ENCODE peak calls at places on chromosomes 6 and 20, in four cellular contexts. F is IMR-90, W is H1, J is H9. A is an unnamed sample.

GRCh38 chr6:70956451-70957283 is at the start of gene B3GAT2:
- DNase-seq in W (no peak), F (peak), J (peak), A (peak)

GRCh38 chr6:25035451-25036435 is 100.0 kb upstream of the RIPOR2 start:
- DNase-seq in W (no peak), F (no peak), J (no peak), A (peak)

GRCh38 chr20:60057866-60058807 is 99.9 kb downstream of the CDH26 start:
- DNase-seq in W (no peak), J (peak), F (peak), A (peak)

GRCh38 chr20:35739294-35740163 is 2.5 kb downstream of the RBM39 start:
- DNase-seq in F (peak), W (no peak), J (no peak), A (peak)

GRCh38 chr20:13777171-13777601 is 7.5 kb downstream of the ESF1 start:
- DNase-seq in F (peak), J (no peak), W (no peak), A (no peak)

GRCh38 chr6:42165016-42165415 is 8.1 kb upstream of the GUCA1A start:
- DNase-seq in W (no peak), J (no peak), F (peak), A (no peak)

GRCh38 chr20:36481380-36482043 is 59.8 kb upstream of the MYL9 start:
- DNase-seq in F (no peak), J (no peak), W (no peak), A (peak)

GRCh38 chr6:35557239-35557638 is 44.5 kb upstream of the TULP1 start:
- DNase-seq in W (no peak), J (no peak), F (no peak), A (no peak)

GRCh38 chr6:71072508-71072907 is 115.6 kb upstream of the B3GAT2 start:
- DNase-seq in W (no peak), J (no peak), F (peak), A (no peak)

GRCh38 chr20:58826271-58826670 is 24.4 kb downstream of the GNAS-AS1 start:
- DNase-seq in F (no peak), J (no peak), W (no peak), A (peak)

GRCh38 chr6:12957321-12958051 is 240.9 kb downstream of the PHACTR1 start:
- DNase-seq in J (peak), F (peak), W (no peak), A (peak)

GRCh38 chr6:41626917-41627316 is 11.4 kb upstream of the MDFI start:
- DNase-seq in J (no peak), F (no peak), W (no peak), A (no peak)

GRCh38 chr20:34311118-34312023 is 8.2 kb upstream of the AHCY start:
- DNase-seq in F (no peak), J (peak), W (peak), A (peak)

GRCh38 chr6:135990855-135991464 is 139.5 kb downstream of the PDE7B start:
- DNase-seq in W (no peak), F (no peak), J (no peak), A (peak)

GRCh38 chr6:40719671-40720374 is 132.7 kb upstream of the LRFN2 start:
- DNase-seq in J (peak), W (no peak), F (peak), A (peak)

GRCh38 chr6:75429304-75429703 is 64.3 kb downstream of the FILIP1 start:
- DNase-seq in W (no peak), J (no peak), F (no peak), A (no peak)

GRCh38 chr6:106413722-106414121 is 53.2 kb downstream of the CRYBG1 start:
- DNase-seq in J (no peak), F (no peak), W (no peak), A (no peak)

GRCh38 chr20:58748628-58749027 is 56.0 kb downstream of the NPEPL1 start:
- DNase-seq in W (no peak), F (no peak), J (no peak), A (no peak)

GRCh38 chr20:25188218-25188617 is 7.3 kb upstream of the ENTPD6 start:
- DNase-seq in J (no peak), W (no peak), F (no peak), A (no peak)

GRCh38 chr6:93828553-93828952 is 409.2 kb upstream of the EPHA7 start:
- DNase-seq in F (no peak), J (no peak), W (no peak), A (no peak)

GRCh38 chr20:63071541-63072181 is 64.9 kb upstream of the BHLHE23 start:
- DNase-seq in F (peak), W (peak), J (peak), A (peak)

GRCh38 chr6:33699131-33699530 is 12.4 kb downstream of the UQCC2 start:
- DNase-seq in F (no peak), J (no peak), W (no peak), A (no peak)

GRCh38 chr6:87700729-87701675 is 1.0 kb downstream of the AKIRIN2 start:
- DNase-seq in J (no peak), W (no peak), F (peak), A (peak)

GRCh38 chr6:47603995-47604394 is 94.4 kb upstream of the ADGRF4 start:
- DNase-seq in W (no peak), F (no peak), J (no peak), A (no peak)

DNA sequence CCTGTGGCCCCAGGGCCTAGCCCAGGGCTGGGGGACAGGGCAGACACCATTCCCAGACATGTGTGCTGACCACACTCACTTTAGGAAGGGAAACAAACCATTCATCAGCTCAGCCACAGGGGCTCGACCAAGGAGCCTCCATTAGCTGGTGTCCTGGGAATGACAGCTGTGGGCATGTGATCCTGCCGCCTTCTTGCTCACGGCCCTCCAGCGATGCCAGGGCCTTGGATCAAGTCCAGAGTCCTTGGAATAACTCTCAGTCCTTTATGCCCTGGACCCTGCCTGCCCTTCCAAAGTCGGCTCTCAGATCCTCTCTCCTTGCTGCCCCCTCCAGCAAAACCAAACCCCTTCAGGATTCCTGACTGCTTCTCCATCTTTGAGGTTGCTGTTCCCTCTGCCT is 165.0 kb upstream of the RNF24 start:
- DNase-seq in W (no peak), J (no peak), F (no peak), A (no peak)
- H2BK120ac ChIP-seq in W (no peak), J (no peak), F (no peak), A (no peak)

DNA sequence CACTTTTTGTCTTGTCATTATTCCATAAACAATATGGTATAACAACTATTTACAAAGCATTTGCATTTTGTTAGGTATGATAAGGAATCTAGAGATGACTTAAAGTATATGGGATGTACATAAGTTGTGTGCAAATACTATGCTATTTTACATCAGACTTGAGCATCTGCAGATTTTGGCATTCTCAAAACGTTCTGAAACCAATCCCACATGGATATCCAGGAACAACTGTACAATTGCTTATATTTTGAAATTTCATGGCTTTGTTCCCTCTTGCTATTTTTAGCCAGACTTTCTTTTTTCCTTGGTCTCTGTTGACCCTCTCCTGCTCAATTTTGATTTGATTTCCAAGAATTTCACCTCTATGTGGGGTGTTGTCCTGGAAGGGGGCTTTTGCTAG is 32.9 kb upstream of the UST start:
- DNase-seq in J (no peak), W (no peak), F (no peak), A (no peak)
- H4K5ac ChIP-seq in J (no peak), W (no peak), F (no peak), A (no peak)

DNA sequence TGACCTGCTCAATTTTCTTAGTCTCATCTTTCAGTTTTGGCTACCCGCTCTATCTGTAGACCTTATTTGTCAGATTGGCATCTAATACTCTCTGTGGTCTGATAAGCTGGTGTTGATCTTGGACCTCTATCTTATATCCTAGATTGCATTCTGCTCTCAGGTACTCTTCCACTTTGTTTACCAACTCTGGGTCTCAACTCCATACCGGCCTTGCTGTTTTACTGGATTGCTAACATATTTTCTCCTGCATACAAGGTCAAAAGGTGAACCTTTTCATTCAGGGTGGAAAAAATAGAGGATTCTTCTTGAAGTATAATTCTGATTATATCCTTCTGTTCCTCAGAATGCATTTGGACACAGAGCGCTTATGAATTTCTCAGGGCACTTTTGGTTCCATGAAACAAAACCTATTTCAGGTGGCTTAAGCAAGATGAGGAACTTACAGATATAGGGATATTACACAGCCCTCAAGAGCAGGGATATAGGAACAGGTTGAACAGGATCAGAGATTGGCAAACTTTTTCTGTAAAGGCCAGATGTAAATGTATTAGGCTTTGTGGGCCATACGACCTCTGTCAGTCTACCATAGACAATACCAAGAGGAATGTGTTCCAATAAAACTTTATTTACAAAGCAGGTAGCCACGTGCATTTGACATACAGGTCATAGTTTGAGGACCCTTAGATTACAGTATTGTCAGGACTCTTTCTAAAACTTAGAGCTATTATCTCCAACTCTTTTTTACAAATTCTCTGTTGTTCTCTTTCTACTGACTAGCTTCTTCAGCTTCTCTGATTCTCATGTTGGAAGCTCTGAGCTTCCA is 2.5 kb upstream of the SH3BGRL2 start:
- DNase-seq in W (no peak), F (no peak), J (no peak), A (no peak)
- H2BK120ac ChIP-seq in W (no peak), F (no peak), J (no peak), A (no peak)

GRCh38 chr6:168834814-168835213 is 393.8 kb downstream of the SMOC2 start:
- DNase-seq in W (no peak), J (no peak), F (no peak), A (no peak)
- H4K5ac ChIP-seq in W (no peak), J (no peak), F (no peak), A (no peak)

DNA sequence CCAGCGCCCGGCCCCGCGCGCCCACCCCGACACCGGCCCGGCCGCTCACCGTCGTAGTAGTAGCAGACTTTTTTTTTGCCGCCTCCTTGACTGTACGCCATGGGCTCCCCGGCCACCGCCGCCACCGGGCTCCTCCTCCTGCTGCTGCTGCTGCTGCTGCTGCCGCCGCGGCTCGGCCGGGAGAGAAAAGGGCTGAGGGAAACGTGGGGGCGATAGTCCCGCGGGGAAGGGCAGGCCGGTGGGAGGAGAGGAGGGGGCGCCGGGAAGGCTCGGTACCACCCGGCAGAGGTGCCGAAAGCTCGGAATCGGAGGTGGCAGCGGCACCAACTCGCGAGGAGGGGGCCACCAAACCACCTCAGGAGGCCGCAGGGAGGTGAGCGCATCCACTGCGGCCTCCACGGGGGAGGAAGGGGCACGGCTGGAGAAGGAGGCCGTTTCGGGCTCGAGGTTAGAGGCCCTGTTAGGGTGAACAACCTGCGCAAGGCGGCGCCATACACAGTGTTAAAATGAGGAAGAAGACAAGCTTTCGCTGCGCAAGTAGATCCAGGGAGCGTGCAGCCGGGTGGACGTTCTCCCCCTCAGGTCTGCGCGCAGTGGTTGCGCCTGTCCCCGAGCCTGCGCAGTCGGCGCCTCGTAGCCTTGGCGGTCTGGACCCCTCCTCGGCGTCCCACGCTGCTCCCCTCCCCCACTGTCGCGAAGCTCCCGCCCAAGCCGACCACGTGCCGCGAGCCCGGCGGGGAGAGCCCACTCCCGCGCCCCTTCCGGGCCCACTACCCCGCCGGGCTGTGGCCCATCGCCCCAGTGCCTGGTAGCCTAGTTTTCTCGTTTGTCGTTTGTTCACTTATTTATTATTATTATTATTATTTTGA is at the start of gene HDAC2:
- DNase-seq in W (peak), F (peak), J (peak), A (peak)
- H2BK120ac ChIP-seq in W (peak), F (peak), J (peak), A (peak)

GRCh38 chr6:27767851-27768250 is 144.3 kb downstream of the OR2B2 start:
- DNase-seq in F (no peak), J (peak), W (no peak), A (peak)

GRCh38 chr6:27772261-27773001 is 139.8 kb downstream of the OR2B2 start:
- DNase-seq in W (no peak), J (peak), F (peak), A (peak)

GRCh38 chr6:27768556-27768955 is 143.6 kb downstream of the OR2B2 start:
- DNase-seq in F (no peak), W (no peak), J (no peak), A (no peak)

GRCh38 chr6:27771240-27771639 is 141.0 kb downstream of the OR2B2 start:
- DNase-seq in F (no peak), W (no peak), J (no peak), A (no peak)

GRCh38 chr6:27770724-27771123 is 141.5 kb downstream of the OR2B2 start:
- DNase-seq in F (no peak), J (peak), W (no peak), A (peak)
- H4K5ac ChIP-seq in F (no peak), J (no peak), W (no peak), A (no peak)

GRCh38 chr6:32129297-32130088 is 595 bp downstream of the FKBPL start:
- DNase-seq in J (no peak), W (no peak), F (no peak), A (no peak)
- H2BK120ac ChIP-seq in J (no peak), W (peak), F (peak), A (no peak)

GRCh38 chr20:51412333-51412761 is 130.2 kb downstream of the NFATC2 start:
- DNase-seq in J (no peak), W (no peak), F (peak), A (no peak)

GRCh38 chr20:51410586-51411325 is 131.8 kb downstream of the NFATC2 start:
- DNase-seq in W (no peak), J (no peak), F (no peak), A (no peak)

GRCh38 chr20:51411867-51412266 is 130.7 kb downstream of the NFATC2 start:
- DNase-seq in F (no peak), J (no peak), W (no peak), A (no peak)

GRCh38 chr20:51413753-51414323 is 128.7 kb downstream of the NFATC2 start:
- DNase-seq in F (no peak), W (no peak), J (no peak), A (no peak)

GRCh38 chr20:51412991-51413471 is 129.5 kb downstream of the NFATC2 start:
- DNase-seq in W (no peak), J (no peak), F (no peak), A (peak)
- H4K5ac ChIP-seq in W (no peak), J (no peak), F (no peak), A (no peak)

DNA sequence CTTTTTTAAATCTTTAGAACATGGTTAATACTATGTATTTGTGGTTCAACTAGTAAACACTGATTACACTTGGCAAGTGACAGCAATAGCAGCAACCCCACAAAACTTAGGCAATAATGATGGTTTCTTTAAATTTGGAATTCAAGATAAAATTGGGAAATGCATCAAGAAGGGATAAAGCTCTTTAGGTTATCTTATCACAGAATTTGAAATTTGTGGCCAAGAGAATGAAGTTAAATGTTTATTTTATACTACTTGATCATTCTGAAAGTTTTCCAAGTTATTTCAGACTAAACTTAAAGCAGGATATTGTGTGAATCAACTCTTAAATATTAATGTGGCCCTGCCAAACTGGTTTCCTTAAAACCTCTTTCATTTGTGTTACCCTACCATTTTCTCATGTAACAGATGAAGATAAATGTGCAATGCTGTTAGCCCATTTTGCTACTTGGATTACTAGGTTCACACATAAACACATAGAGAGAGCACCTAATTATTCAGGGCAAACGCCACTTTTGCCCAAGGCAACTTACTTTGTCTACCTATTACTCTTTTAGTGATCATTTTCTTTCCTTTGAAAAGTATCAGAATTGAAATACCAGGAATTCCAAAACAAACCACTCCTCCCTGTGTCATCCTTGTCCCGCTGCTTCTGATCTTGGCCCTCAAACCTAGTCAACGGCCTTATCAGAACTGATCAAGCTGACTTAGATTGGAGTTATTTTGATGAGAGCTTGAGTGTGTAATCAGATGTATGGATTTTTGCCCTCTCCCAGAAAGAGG is 186.7 kb upstream of the TENT5A start:
- DNase-seq in J (no peak), F (peak), W (no peak), A (peak)
- H2BK120ac ChIP-seq in J (no peak), F (peak), W (no peak), A (no peak)

DNA sequence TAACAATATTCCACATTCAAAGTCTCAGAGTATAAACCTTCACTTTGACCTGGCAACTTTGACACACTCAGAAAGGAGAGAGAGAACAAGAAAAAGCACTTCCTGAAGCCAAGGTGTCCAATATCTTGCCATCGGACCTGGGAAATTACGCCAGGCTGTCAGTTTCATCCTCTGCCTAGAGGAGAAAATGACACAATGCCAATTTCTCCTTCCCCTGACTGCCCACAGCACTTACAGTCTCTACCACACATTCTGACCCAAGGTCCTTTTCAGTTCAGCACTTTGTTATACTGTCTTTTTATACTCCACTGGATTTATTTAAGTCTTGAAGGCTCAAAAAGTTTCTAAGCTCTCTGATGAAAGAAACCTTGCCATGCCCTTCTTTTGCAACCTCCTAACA is 250.4 kb downstream of the GMPR start:
- DNase-seq in F (no peak), W (no peak), J (no peak), A (no peak)
- H4K5ac ChIP-seq in F (no peak), W (no peak), J (no peak), A (no peak)

A was measured in mesendoderm.